ENCODE peak calls at places on chromosomes 6 and 20, in five cellular contexts. One of them, this sample, is unnamed.

GRCh38 chr6:33834401-33835392 is 30.9 kb upstream of the MLN start:
- DNase-seq in sigmoid colon: no peak
- DNase-seq in RWPE1: peak; percentile 69
- DNase-seq in caudate nucleus: no peak
- DNase-seq in PC-3: no peak
- DNase-seq in this sample: no peak

GRCh38 chr6:19759117-19759880 is 77.9 kb upstream of the ID4 start:
- DNase-seq in sigmoid colon: no peak
- DNase-seq in PC-3: peak; percentile 94
- DNase-seq in caudate nucleus: no peak
- DNase-seq in RWPE1: peak; percentile 45
- DNase-seq in this sample: no peak

GRCh38 chr6:128095362-128095761 is 194.5 kb upstream of the THEMIS start:
- DNase-seq in PC-3: no peak
- DNase-seq in sigmoid colon: no peak
- DNase-seq in RWPE1: no peak
- DNase-seq in caudate nucleus: no peak
- DNase-seq in this sample: no peak

GRCh38 chr6:150910561-150910960 is 45.1 kb downstream of the MTHFD1L start:
- DNase-seq in RWPE1: no peak
- DNase-seq in PC-3: no peak
- DNase-seq in sigmoid colon: no peak
- DNase-seq in caudate nucleus: no peak
- DNase-seq in this sample: no peak

GRCh38 chr6:155177369-155177961 is 86.3 kb upstream of the CLDN20 start:
- DNase-seq in RWPE1: peak; percentile 53
- DNase-seq in sigmoid colon: no peak
- DNase-seq in caudate nucleus: no peak
- DNase-seq in PC-3: peak; percentile 83
- DNase-seq in this sample: no peak

GRCh38 chr6:134315189-134315588 is 2.7 kb downstream of the SGK1 start:
- DNase-seq in PC-3: no peak
- DNase-seq in sigmoid colon: no peak
- DNase-seq in RWPE1: no peak
- DNase-seq in caudate nucleus: no peak
- DNase-seq in this sample: no peak

GRCh38 chr6:56833127-56833791 is 121.6 kb upstream of the BEND6 start:
- DNase-seq in caudate nucleus: no peak
- DNase-seq in RWPE1: no peak
- DNase-seq in PC-3: no peak
- DNase-seq in sigmoid colon: no peak
- DNase-seq in this sample: no peak

GRCh38 chr6:12761376-12762115 is 45.0 kb downstream of the PHACTR1 start:
- DNase-seq in PC-3: no peak
- DNase-seq in RWPE1: no peak
- DNase-seq in sigmoid colon: no peak
- DNase-seq in caudate nucleus: no peak
- DNase-seq in this sample: no peak

GRCh38 chr20:54170963-54171362 is 2.8 kb downstream of the CYP24A1 start:
- DNase-seq in RWPE1: no peak
- DNase-seq in sigmoid colon: no peak
- DNase-seq in PC-3: no peak
- DNase-seq in caudate nucleus: no peak
- DNase-seq in this sample: no peak

GRCh38 chr6:162261598-162261997 is 466.0 kb downstream of the PRKN start:
- DNase-seq in PC-3: no peak
- DNase-seq in sigmoid colon: no peak
- DNase-seq in RWPE1: no peak
- DNase-seq in caudate nucleus: no peak
- DNase-seq in this sample: no peak

GRCh38 chr6:26126394-26127221 is 39.4 kb downstream of the HFE start:
- DNase-seq in RWPE1: no peak
- DNase-seq in sigmoid colon: no peak
- DNase-seq in caudate nucleus: no peak
- DNase-seq in PC-3: peak; percentile 21
- DNase-seq in this sample: peak; percentile 67

GRCh38 chr20:52974155-52974554 is 2.0 kb downstream of the TSHZ2 start:
- DNase-seq in RWPE1: no peak
- DNase-seq in sigmoid colon: no peak
- DNase-seq in caudate nucleus: no peak
- DNase-seq in PC-3: no peak
- DNase-seq in this sample: no peak

GRCh38 chr20:35333606-35334005 is 41.4 kb upstream of the FAM83C start:
- DNase-seq in RWPE1: no peak
- DNase-seq in caudate nucleus: no peak
- DNase-seq in sigmoid colon: no peak
- DNase-seq in PC-3: no peak
- DNase-seq in this sample: no peak

GRCh38 chr6:130697661-130698535 is 129.3 kb upstream of the SMLR1 start:
- DNase-seq in RWPE1: peak; percentile 60
- DNase-seq in PC-3: peak; percentile 62
- DNase-seq in sigmoid colon: no peak
- DNase-seq in caudate nucleus: no peak
- DNase-seq in this sample: peak; percentile 1

GRCh38 chr6:89895273-89895874 is 1.1 kb downstream of the GJA10 start:
- DNase-seq in PC-3: peak; percentile 55
- DNase-seq in RWPE1: peak; percentile 53
- DNase-seq in sigmoid colon: no peak
- DNase-seq in caudate nucleus: no peak
- DNase-seq in this sample: no peak

GRCh38 chr20:44097521-44098255 is 89.3 kb downstream of the JPH2 start:
- DNase-seq in caudate nucleus: no peak
- DNase-seq in PC-3: peak; percentile 27
- DNase-seq in RWPE1: no peak
- DNase-seq in sigmoid colon: peak; percentile 66
- DNase-seq in this sample: no peak

GRCh38 chr20:3121271-3121911 is 36.9 kb upstream of the AVP start:
- DNase-seq in PC-3: no peak
- DNase-seq in RWPE1: no peak
- DNase-seq in caudate nucleus: no peak
- DNase-seq in sigmoid colon: peak; percentile 40
- DNase-seq in this sample: no peak

GRCh38 chr6:35178012-35178411 is 35.7 kb upstream of the SCUBE3 start:
- DNase-seq in PC-3: no peak
- DNase-seq in sigmoid colon: no peak
- DNase-seq in caudate nucleus: no peak
- DNase-seq in RWPE1: no peak
- DNase-seq in this sample: no peak

GRCh38 chr6:151999194-151999593 is 191.7 kb downstream of the ESR1 start:
- DNase-seq in sigmoid colon: no peak
- DNase-seq in PC-3: peak; percentile 64
- DNase-seq in RWPE1: peak; percentile 46
- DNase-seq in caudate nucleus: no peak
- DNase-seq in this sample: no peak

GRCh38 chr6:149867876-149868640 is 3.9 kb upstream of the LRP11 start:
- DNase-seq in caudate nucleus: no peak
- DNase-seq in sigmoid colon: no peak
- DNase-seq in PC-3: peak; percentile 67
- DNase-seq in RWPE1: no peak
- DNase-seq in this sample: no peak

GRCh38 chr20:23125159-23125558 is 39.0 kb upstream of the CD93 start:
- DNase-seq in PC-3: no peak
- DNase-seq in sigmoid colon: peak; percentile 57
- DNase-seq in caudate nucleus: no peak
- DNase-seq in RWPE1: no peak
- DNase-seq in this sample: no peak

GRCh38 chr20:23127506-23128279 is 41.6 kb upstream of the CD93 start:
- DNase-seq in RWPE1: no peak
- DNase-seq in PC-3: no peak
- DNase-seq in caudate nucleus: no peak
- DNase-seq in sigmoid colon: peak; percentile 53
- DNase-seq in this sample: no peak

GRCh38 chr20:23125625-23126191 is 39.6 kb upstream of the CD93 start:
- DNase-seq in sigmoid colon: peak; percentile 78
- DNase-seq in PC-3: no peak
- DNase-seq in caudate nucleus: no peak
- DNase-seq in RWPE1: no peak
- DNase-seq in this sample: no peak

GRCh38 chr20:23128461-23129125 is 42.5 kb upstream of the CD93 start:
- DNase-seq in caudate nucleus: no peak
- DNase-seq in RWPE1: no peak
- DNase-seq in PC-3: no peak
- DNase-seq in sigmoid colon: peak; percentile 40
- DNase-seq in this sample: no peak

DNA sequence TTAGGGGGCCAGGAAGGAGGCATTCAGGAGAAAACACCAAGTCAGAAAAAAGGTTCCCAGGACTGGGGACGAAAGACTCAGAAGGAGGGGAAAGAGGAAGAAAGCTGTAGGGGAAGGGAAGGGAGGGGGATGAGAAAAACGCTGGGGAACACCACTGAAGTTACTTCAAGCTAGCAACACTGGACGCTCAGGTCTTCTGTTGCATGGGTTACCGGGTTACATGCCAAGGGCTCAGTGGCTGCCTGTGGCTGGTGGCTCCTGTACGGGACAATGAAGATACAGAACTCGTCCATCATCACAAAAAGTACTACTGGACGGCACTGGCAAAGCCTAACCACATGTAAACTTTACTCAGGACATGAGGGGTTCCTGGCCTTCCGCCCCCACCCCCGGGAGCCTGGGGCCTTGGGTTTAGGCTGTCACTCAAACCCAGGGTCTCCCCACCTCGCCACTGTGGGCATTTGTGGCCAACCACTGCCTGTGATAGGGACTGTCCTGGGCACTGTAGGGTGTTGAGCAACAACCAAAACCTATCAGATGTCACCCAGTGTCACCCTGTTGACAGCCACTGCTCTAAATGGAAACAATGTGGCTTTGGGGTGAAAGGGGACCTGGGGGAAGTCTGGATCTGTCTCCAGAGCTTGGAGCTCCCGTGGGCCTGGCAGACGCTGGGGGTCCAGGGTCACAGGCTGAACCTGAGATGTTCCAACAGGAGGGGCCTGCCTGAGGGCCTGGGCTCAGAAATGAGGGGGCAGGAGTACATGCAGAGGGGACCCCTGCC is 40.3 kb upstream of the CD93 start:
- DNase-seq in PC-3: no peak
- DNase-seq in sigmoid colon: peak; percentile 63
- DNase-seq in caudate nucleus: no peak
- DNase-seq in RWPE1: no peak
- DNase-seq in this sample: no peak
- H3K27ac ChIP-seq in PC-3: no peak overlapping the region
- H3K27ac ChIP-seq in sigmoid colon: peak overlapping the region; percentile 55
- H3K27ac ChIP-seq in caudate nucleus: peak overlapping the region; percentile 36
- H3K27ac ChIP-seq in RWPE1: no peak overlapping the region
- H3K27ac ChIP-seq in this sample: peak overlapping the region; percentile 68

GRCh38 chr20:38290829-38291581 is 13.0 kb upstream of the BPI start:
- DNase-seq in RWPE1: peak; percentile 48
- DNase-seq in caudate nucleus: no peak
- DNase-seq in sigmoid colon: no peak
- DNase-seq in PC-3: peak; percentile 58
- DNase-seq in this sample: no peak

GRCh38 chr20:38293490-38294333 is 10.2 kb upstream of the BPI start:
- DNase-seq in RWPE1: no peak
- DNase-seq in caudate nucleus: no peak
- DNase-seq in PC-3: peak; percentile 31
- DNase-seq in sigmoid colon: no peak
- DNase-seq in this sample: no peak

GRCh38 chr20:38294334-38294592 is 9.7 kb upstream of the BPI start:
- DNase-seq in caudate nucleus: no peak
- DNase-seq in PC-3: no peak
- DNase-seq in sigmoid colon: peak; percentile 54
- DNase-seq in RWPE1: no peak
- DNase-seq in this sample: no peak

GRCh38 chr20:38291582-38291918 is 12.4 kb upstream of the BPI start:
- DNase-seq in caudate nucleus: no peak
- DNase-seq in RWPE1: no peak
- DNase-seq in PC-3: no peak
- DNase-seq in sigmoid colon: no peak
- DNase-seq in this sample: no peak

DNA sequence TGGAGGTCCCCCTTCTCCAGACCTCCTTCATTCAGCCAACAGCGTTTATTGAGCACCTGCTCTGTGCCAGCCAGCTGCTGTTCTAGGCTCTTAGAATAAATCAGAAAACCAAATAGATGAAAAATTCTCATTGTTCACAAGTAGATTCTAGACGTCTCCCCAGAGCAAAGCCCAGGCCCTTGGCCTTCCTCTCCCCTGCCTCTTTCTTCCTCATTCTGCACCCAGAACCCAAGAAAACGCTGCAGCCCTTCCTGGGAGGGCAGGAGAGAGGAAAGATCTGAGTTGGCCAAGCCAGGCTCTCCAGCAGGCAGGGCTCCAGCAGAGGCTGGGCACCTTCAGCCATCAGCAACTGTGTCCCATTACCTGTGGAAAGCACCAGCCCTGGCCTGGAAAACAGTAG is 12.0 kb upstream of the BPI start:
- DNase-seq in RWPE1: no peak
- DNase-seq in sigmoid colon: no peak
- DNase-seq in PC-3: no peak
- DNase-seq in caudate nucleus: no peak
- DNase-seq in this sample: no peak
- H3K27ac ChIP-seq in RWPE1: no peak overlapping the region
- H3K27ac ChIP-seq in sigmoid colon: no peak overlapping the region
- H3K27ac ChIP-seq in PC-3: no peak overlapping the region
- H3K27ac ChIP-seq in caudate nucleus: no peak overlapping the region
- H3K27ac ChIP-seq in this sample: no peak overlapping the region

DNA sequence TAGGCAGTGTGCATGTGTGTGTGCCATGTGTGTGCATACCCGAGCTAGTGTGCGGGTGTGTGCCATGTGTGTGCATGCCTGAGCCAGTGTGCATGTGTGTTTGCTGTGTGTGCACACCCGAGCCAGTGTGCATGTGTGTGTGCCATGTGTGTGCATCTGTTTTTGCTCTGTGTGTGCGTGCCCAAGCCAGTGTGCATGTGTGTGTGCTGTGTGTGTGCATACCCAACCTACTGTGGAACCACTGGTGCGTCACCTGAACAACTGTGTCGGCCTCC is 5.7 kb downstream of the RBBP8NL start:
- DNase-seq in PC-3: no peak
- DNase-seq in caudate nucleus: no peak
- DNase-seq in RWPE1: no peak
- DNase-seq in sigmoid colon: no peak
- DNase-seq in this sample: no peak
- H3K27ac ChIP-seq in PC-3: no peak overlapping the region
- H3K27ac ChIP-seq in caudate nucleus: no peak overlapping the region
- H3K27ac ChIP-seq in RWPE1: no peak overlapping the region
- H3K27ac ChIP-seq in sigmoid colon: no peak overlapping the region
- H3K27ac ChIP-seq in this sample: no peak overlapping the region

DNA sequence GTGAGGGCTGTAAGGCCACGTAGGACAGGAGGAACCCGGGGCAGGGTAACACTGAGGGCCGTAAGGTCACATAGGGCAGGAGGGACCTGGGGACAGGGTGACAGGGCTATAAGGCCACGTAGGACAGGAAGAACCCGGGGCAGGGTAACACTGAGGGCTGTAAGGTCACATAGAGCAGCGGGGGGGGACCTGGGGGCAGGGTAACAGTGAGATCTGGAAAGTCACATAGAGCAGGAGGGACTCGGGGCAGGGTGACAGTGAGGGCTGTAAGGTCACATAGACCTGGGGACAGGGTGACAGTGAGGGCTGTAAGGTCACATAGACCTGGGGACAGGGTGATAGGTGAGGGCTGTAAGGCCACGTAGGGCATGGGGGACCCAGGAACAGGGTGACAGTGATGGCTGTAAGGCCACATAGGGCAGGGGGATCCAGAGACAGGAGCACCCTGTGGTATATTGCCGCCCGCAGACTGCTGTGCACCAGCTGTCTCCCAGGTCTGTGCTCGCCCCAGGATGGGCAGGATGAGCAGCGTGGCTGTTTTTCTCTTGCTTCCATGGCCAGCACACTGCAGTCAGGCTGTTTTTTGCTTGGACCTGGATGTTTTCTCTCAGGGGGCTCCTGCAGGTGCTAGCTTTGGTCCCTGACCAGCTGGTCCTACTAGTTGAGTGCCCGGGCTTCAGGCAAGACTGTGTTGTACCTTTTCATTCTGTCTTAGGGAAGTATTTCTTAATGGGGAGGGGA is 55.7 kb downstream of the SYTL3 start:
- DNase-seq in sigmoid colon: peak; percentile 64
- DNase-seq in caudate nucleus: no peak
- DNase-seq in RWPE1: no peak
- DNase-seq in PC-3: no peak
- DNase-seq in this sample: no peak
- H3K27ac ChIP-seq in sigmoid colon: peak overlapping the region; percentile 77
- H3K27ac ChIP-seq in caudate nucleus: no peak overlapping the region
- H3K27ac ChIP-seq in RWPE1: peak overlapping the region; percentile 33
- H3K27ac ChIP-seq in PC-3: no peak overlapping the region
- H3K27ac ChIP-seq in this sample: no peak overlapping the region

This sample was measured in substantia nigra.